ENCODE peak calls at places on chromosomes 2 and 18, in four cellular contexts. One of them, this sample, is unnamed.

GRCh38 chr18:34330308-34330707 is 105.6 kb upstream of the NOL4 start:
- DNase-seq in prostate gland: no peak
- DNase-seq in breast epithelium: no peak
- DNase-seq in kidney epithelial cell: no peak
- DNase-seq in this sample: no peak

GRCh38 chr18:9726175-9726574 is 18.1 kb downstream of the RAB31 start:
- DNase-seq in prostate gland: no peak
- DNase-seq in breast epithelium: no peak
- DNase-seq in kidney epithelial cell: no peak
- DNase-seq in this sample: no peak

GRCh38 chr2:39124770-39125075 is 3.9 kb upstream of the SOS1 start:
- DNase-seq in prostate gland: no peak
- DNase-seq in breast epithelium: no peak
- DNase-seq in kidney epithelial cell: no peak
- DNase-seq in this sample: peak; percentile 3

GRCh38 chr18:70998490-70998889 is 709.6 kb downstream of the SOCS6 start:
- DNase-seq in prostate gland: no peak
- DNase-seq in breast epithelium: no peak
- DNase-seq in kidney epithelial cell: no peak
- DNase-seq in this sample: no peak

GRCh38 chr2:26493631-26494030 is 15.7 kb upstream of the OTOF start:
- DNase-seq in prostate gland: no peak
- DNase-seq in breast epithelium: no peak
- DNase-seq in kidney epithelial cell: no peak
- DNase-seq in this sample: no peak

GRCh38 chr2:239355724-239356123 is 45.1 kb downstream of the HDAC4 start:
- DNase-seq in prostate gland: no peak
- DNase-seq in breast epithelium: no peak
- DNase-seq in kidney epithelial cell: no peak
- DNase-seq in this sample: no peak

GRCh38 chr2:43559391-43560230 is 36.2 kb downstream of the THADA start:
- DNase-seq in prostate gland: no peak
- DNase-seq in breast epithelium: no peak
- DNase-seq in kidney epithelial cell: no peak
- DNase-seq in this sample: no peak

GRCh38 chr2:191396794-191397193 is 151.6 kb downstream of the MYO1B start:
- DNase-seq in prostate gland: no peak
- DNase-seq in breast epithelium: no peak
- DNase-seq in kidney epithelial cell: no peak
- DNase-seq in this sample: no peak

GRCh38 chr2:44320832-44321231 is 40.5 kb downstream of the PREPL start:
- DNase-seq in prostate gland: no peak
- DNase-seq in breast epithelium: no peak
- DNase-seq in kidney epithelial cell: no peak
- DNase-seq in this sample: no peak

GRCh38 chr2:20091305-20091991 is 40.0 kb upstream of the LAPTM4A start:
- DNase-seq in prostate gland: no peak
- DNase-seq in breast epithelium: no peak
- DNase-seq in kidney epithelial cell: peak; percentile 72
- DNase-seq in this sample: peak; percentile 84

GRCh38 chr2:201280191-201281040 is 20.1 kb downstream of the CASP8 start:
- DNase-seq in prostate gland: no peak
- DNase-seq in breast epithelium: no peak
- DNase-seq in kidney epithelial cell: no peak
- DNase-seq in this sample: no peak

GRCh38 chr2:106147665-106148064 is 46.4 kb downstream of the UXS1 start:
- DNase-seq in prostate gland: no peak
- DNase-seq in breast epithelium: no peak
- DNase-seq in kidney epithelial cell: no peak
- DNase-seq in this sample: no peak

GRCh38 chr18:23330423-23330822 is 122.7 kb upstream of the RIOK3 start:
- DNase-seq in prostate gland: no peak
- DNase-seq in breast epithelium: peak; percentile 58
- DNase-seq in kidney epithelial cell: no peak
- DNase-seq in this sample: no peak

GRCh38 chr2:160352492-160352891 is 141.1 kb downstream of the RBMS1 start:
- DNase-seq in prostate gland: peak; percentile 17
- DNase-seq in breast epithelium: no peak
- DNase-seq in kidney epithelial cell: no peak
- DNase-seq in this sample: no peak

GRCh38 chr18:36811430-36811829 is 17.4 kb downstream of the TPGS2 start:
- DNase-seq in prostate gland: no peak
- DNase-seq in breast epithelium: no peak
- DNase-seq in kidney epithelial cell: no peak
- DNase-seq in this sample: no peak

GRCh38 chr2:224772494-224772893 is 56.3 kb upstream of the CCDC195 start:
- DNase-seq in prostate gland: no peak
- DNase-seq in breast epithelium: no peak
- DNase-seq in kidney epithelial cell: no peak
- DNase-seq in this sample: no peak

DNA sequence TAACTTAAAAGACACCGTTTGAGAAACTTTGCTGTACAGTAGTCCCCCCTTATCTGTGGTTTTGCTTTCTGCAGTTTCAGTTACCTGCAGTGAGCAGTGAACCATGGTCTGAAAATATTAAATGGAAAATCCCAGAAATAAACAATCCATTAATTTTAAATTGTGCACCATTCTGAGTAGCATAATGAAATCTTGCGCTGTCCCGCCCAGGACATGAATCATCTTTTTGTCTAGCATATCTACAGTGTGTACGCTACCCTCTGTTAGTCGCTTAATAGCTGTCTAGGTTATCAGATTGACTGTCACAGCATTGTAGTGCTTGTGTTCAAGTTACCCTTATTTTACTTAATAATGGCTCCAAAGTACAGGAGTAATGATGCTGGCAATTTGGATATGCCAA is 6.1 kb downstream of the ARPC2 start:
- DNase-seq in prostate gland: no peak
- DNase-seq in breast epithelium: no peak
- DNase-seq in kidney epithelial cell: no peak
- DNase-seq in this sample: no peak
- H3K4me3 ChIP-seq in prostate gland: no peak overlapping the region
- H3K4me3 ChIP-seq in breast epithelium: no peak overlapping the region
- H3K4me3 ChIP-seq in kidney epithelial cell: no peak overlapping the region
- H3K4me3 ChIP-seq in this sample: no peak overlapping the region

GRCh38 chr18:45730832-45731545 is 7.0 kb downstream of the SLC14A1 start:
- DNase-seq in prostate gland: no peak
- DNase-seq in breast epithelium: no peak
- DNase-seq in kidney epithelial cell: peak; percentile 50
- DNase-seq in this sample: no peak
- H3K27me3 ChIP-seq in prostate gland: no peaks in the 10 kb centered on the region
- H3K27me3 ChIP-seq in breast epithelium: no peaks in the 10 kb centered on the region
- H3K27me3 ChIP-seq in kidney epithelial cell: no peaks in the 10 kb centered on the region
- H3K27me3 ChIP-seq in this sample: no peaks in the 10 kb centered on the region

DNA sequence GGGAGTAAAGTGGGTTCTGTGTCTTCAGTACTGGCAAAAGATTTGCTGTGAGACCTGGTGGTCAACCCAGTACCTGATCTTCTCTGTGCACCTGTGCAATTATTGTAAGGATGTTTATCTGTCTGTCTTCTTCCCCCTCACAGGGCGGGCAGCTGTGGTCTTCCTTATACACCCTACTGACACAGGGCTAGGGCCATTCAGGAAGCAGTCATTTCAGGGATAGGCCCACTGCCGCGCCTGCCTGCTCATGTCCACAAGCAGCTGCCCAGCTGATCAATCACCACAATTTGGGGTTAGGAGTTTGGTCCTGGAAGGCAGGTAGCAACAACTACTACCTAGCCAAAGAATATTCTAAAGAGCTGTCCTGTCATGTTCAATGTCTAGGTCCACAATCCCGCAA is 1.2 kb upstream of the CNNM4 start:
- DNase-seq in prostate gland: no peak
- DNase-seq in breast epithelium: no peak
- DNase-seq in kidney epithelial cell: no peak
- DNase-seq in this sample: no peak
- H3K4me3 ChIP-seq in prostate gland: no peak overlapping the region
- H3K4me3 ChIP-seq in breast epithelium: no peak overlapping the region
- H3K4me3 ChIP-seq in kidney epithelial cell: no peak overlapping the region
- H3K4me3 ChIP-seq in this sample: no peak overlapping the region

GRCh38 chr2:10717630-10718029 is 3.8 kb upstream of the ATP6V1C2 start:
- DNase-seq in prostate gland: peak; percentile 58
- DNase-seq in breast epithelium: no peak
- DNase-seq in kidney epithelial cell: no peak
- DNase-seq in this sample: peak; percentile 85

GRCh38 chr2:10721344-10722251 is at the start of gene ATP6V1C2:
- DNase-seq in prostate gland: peak; percentile 10
- DNase-seq in breast epithelium: no peak
- DNase-seq in kidney epithelial cell: no peak
- DNase-seq in this sample: peak; percentile 38

GRCh38 chr2:10720983-10721343 is 467 bp upstream of the ATP6V1C2 start:
- DNase-seq in prostate gland: no peak
- DNase-seq in breast epithelium: no peak
- DNase-seq in kidney epithelial cell: no peak
- DNase-seq in this sample: no peak

GRCh38 chr2:10720306-10720705 is 1.1 kb upstream of the ATP6V1C2 start:
- DNase-seq in prostate gland: no peak
- DNase-seq in breast epithelium: no peak
- DNase-seq in kidney epithelial cell: no peak
- DNase-seq in this sample: no peak

GRCh38 chr2:10722252-10722825 is 909 bp downstream of the ATP6V1C2 start:
- DNase-seq in prostate gland: no peak
- DNase-seq in breast epithelium: no peak
- DNase-seq in kidney epithelial cell: no peak
- DNase-seq in this sample: no peak
- H3K27me3 ChIP-seq in prostate gland: peaks cover 6% of the 10 kb centered on the region
- H3K27me3 ChIP-seq in breast epithelium: peaks cover 34% of the 10 kb centered on the region
- H3K27me3 ChIP-seq in kidney epithelial cell: peaks cover 47% of the 10 kb centered on the region
- H3K27me3 ChIP-seq in this sample: peaks cover 36% of the 10 kb centered on the region

DNA sequence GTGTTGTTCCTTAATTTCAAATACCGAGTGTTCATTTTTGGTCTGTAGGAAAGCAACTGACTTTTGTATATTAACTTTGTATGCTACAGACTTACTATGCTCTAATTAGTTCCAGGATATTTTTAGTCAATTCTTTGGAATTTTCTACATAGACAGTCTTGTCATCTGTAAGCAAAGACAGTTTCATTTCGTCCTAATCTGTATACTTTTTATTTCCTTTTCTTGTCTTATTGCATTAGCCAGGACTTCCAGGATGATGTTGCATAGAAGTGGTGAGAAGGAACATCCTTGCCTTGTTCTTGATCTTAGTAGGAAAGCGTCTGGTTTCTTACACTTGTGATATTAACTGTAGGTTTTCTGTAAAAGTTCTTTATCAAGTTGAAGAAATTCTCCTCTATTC is 56.5 kb downstream of the EPC2 start:
- DNase-seq in prostate gland: no peak
- DNase-seq in breast epithelium: no peak
- DNase-seq in kidney epithelial cell: no peak
- DNase-seq in this sample: no peak
- H3K4me3 ChIP-seq in prostate gland: no peak overlapping the region
- H3K4me3 ChIP-seq in breast epithelium: no peak overlapping the region
- H3K4me3 ChIP-seq in kidney epithelial cell: no peak overlapping the region
- H3K4me3 ChIP-seq in this sample: no peak overlapping the region

GRCh38 chr2:222303045-222303827 is 4.4 kb upstream of the PAX3 start:
- DNase-seq in prostate gland: no peak
- DNase-seq in breast epithelium: no peak
- DNase-seq in kidney epithelial cell: no peak
- DNase-seq in this sample: no peak
- H3K27me3 ChIP-seq in prostate gland: peaks cover 86% of the 10 kb centered on the region
- H3K27me3 ChIP-seq in breast epithelium: peaks cover 100% of the 10 kb centered on the region
- H3K27me3 ChIP-seq in kidney epithelial cell: peaks cover 100% of the 10 kb centered on the region
- H3K27me3 ChIP-seq in this sample: no peaks in the 10 kb centered on the region

DNA sequence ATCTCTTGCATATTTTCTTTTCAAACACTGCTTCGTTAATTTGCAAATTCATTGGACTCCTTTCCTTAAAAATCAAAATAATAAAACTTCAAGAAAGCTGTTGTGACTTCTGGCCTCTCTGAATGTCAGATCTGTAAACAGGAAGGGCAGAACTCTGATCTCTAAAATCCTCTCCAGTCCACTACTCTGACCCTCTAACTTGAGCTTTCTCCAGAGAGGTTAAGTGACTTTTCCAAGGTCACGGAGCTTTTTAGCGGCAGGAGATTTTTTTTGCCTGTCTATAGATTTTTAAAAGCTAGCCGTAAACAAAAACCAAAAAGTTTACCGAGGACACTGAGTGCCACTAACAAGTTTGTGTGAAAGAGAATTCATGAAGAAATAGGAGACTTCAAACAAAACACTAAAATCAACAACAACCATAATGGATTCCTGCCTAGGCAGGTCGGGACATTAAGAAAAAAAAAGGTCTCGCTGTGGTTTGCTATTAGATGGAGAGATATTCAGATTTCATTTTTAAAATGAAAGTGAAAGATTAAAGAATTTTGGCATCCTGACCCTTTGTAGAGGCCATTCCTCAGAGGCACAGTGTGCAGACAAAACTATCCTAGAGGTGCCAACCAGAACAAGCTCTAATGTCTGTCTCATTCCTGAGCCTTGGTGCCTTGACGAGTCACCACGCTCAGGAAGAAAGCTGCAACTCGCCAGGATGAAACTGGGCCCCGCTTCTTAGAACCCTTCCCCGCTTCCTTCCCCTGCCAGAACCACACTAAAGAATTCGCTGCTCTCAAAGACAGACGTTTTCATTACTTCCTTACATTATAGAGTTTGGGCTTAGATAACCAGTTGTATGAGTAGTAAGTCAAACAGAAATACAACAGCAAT is 155.8 kb downstream of the TGIF1 start:
- DNase-seq in prostate gland: no peak
- DNase-seq in breast epithelium: no peak
- DNase-seq in kidney epithelial cell: no peak
- DNase-seq in this sample: peak; percentile 44
- H3K4me3 ChIP-seq in prostate gland: peak overlapping the region; percentile 11
- H3K4me3 ChIP-seq in breast epithelium: peak overlapping the region; percentile 35
- H3K4me3 ChIP-seq in kidney epithelial cell: peak overlapping the region; percentile 41
- H3K4me3 ChIP-seq in this sample: peak overlapping the region; percentile 32

GRCh38 chr2:218986148-218986761 is 1.3 kb upstream of the FEV start:
- DNase-seq in prostate gland: no peak
- DNase-seq in breast epithelium: no peak
- DNase-seq in kidney epithelial cell: no peak
- DNase-seq in this sample: no peak
- H3K27me3 ChIP-seq in prostate gland: peaks cover 14% of the 10 kb centered on the region
- H3K27me3 ChIP-seq in breast epithelium: peaks cover 99% of the 10 kb centered on the region
- H3K27me3 ChIP-seq in kidney epithelial cell: peaks cover 91% of the 10 kb centered on the region
- H3K27me3 ChIP-seq in this sample: peaks cover 40% of the 10 kb centered on the region

DNA sequence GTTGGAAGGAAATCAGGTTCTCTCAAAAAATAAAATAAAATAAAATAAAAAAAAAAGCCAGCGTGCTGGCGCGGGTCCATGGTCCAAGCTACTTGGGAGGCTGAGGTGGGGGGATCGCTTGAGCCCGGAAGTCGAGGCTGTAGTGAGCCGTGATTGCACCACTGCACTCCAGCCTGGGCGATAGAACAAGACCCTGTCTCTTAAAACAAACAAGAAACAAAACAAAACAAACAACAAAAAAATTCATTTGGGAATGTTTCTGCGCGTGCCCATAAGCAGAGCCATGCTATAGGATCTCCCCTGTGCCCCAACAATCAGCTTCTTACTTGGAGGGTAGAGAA is 16.4 kb upstream of the CD8A start:
- DNase-seq in prostate gland: no peak
- DNase-seq in breast epithelium: no peak
- DNase-seq in kidney epithelial cell: no peak
- DNase-seq in this sample: no peak
- H3K4me3 ChIP-seq in prostate gland: peak overlapping the region; percentile 40
- H3K4me3 ChIP-seq in breast epithelium: peak overlapping the region; percentile 56
- H3K4me3 ChIP-seq in kidney epithelial cell: peak overlapping the region; percentile 52
- H3K4me3 ChIP-seq in this sample: no peak overlapping the region

This sample was measured in MG63.